ENCODE peak calls at places on chromosomes 3 and 15, in nine cellular contexts. G is brain microvascular endothelial cell, F is upper lobe of right lung, I is PC-3, B is neural progenitor cell, A is AG04450, Y is colonic mucosa, U is IMR-90, C is ovary. D is an unnamed sample.

GRCh38 chr3:126355777-126356372 is 1.3 kb downstream of the KLF15 start:
- DNase-seq in G (peak), F (peak), I (no peak), B (peak), A (no peak), Y (peak), U (peak), C (peak), D (peak)

GRCh38 chr3:95154775-95155174 is 1091.9 kb downstream of the NSUN3 start:
- DNase-seq in G (peak), F (no peak), I (peak), B (no peak), A (no peak), Y (no peak), U (no peak), C (no peak), D (peak)

GRCh38 chr3:32391643-32392529 is at the start of gene CMTM7:
- DNase-seq in G (peak), F (peak), I (peak), B (peak), A (no peak), Y (peak), U (peak), C (peak), D (peak)

GRCh38 chr3:3817870-3818269 is 18.6 kb downstream of the LRRN1 start:
- DNase-seq in G (no peak), F (no peak), I (no peak), B (no peak), A (no peak), Y (no peak), U (no peak), C (no peak), D (no peak)

GRCh38 chr3:21013566-21013965 is 737.4 kb downstream of the ZNF385D start:
- DNase-seq in G (no peak), F (no peak), I (no peak), B (no peak), A (no peak), Y (no peak), U (no peak), C (no peak), D (no peak)

GRCh38 chr3:188187055-188187454 is 33.1 kb downstream of the LPP start:
- DNase-seq in G (no peak), F (no peak), I (peak), B (no peak), A (no peak), Y (no peak), U (no peak), C (no peak), D (peak)

GRCh38 chr3:33218072-33218445 is 551 bp downstream of the SUSD5 start:
- DNase-seq in G (peak), F (no peak), I (no peak), B (peak), A (no peak), Y (no peak), U (no peak), C (no peak), D (no peak)

GRCh38 chr3:111809196-111809595 is 49.9 kb upstream of the PHLDB2 start:
- DNase-seq in G (peak), F (no peak), I (no peak), B (no peak), A (no peak), Y (no peak), U (peak), C (no peak), D (no peak)

GRCh38 chr3:59514865-59515482 is 465.1 kb upstream of the CFAP20DC start:
- DNase-seq in G (no peak), F (no peak), I (no peak), B (no peak), A (no peak), Y (no peak), U (no peak), C (no peak), D (no peak)

GRCh38 chr15:70092462-70092850 is 5.3 kb downstream of the TLE3 start:
- DNase-seq in G (no peak), F (peak), I (no peak), B (no peak), A (peak), Y (no peak), U (peak), C (no peak), D (no peak)
- TF ChIP-seq CTCF in G (no peak), F (no peak), I (no peak), B (no peak), A (no peak), Y (no peak), U (no peak), C (no peak), D (no peak)

DNA sequence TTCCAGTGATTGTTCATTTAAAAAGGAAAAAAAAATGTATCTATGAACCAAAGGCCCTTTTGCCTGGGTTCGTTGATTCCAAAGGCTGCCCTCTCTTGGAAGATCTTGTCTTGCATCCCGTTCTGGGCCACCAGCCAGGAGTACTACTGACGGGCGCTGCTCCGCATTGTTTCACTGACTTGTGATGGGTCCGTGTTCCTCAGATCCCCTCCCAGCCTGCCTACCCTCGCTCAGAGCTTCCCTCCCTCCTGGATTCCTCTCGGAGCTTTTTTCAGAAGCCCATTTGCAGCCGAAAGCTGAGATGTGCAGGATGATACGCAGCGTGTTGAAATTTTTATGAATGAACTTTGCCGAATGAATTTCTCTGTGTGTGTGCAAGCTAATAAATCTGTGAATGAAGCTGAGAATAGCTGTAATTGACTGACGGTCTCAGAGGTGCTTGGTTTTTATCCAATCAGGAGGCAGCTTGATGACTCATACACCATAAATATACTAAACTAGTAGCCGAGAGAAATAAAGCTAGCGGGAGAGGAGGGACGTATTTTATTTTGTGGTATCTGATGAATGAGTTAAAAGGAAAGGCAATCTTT is at the start of gene SHC4:
- DNase-seq in G (peak), F (peak), I (peak), B (peak), A (no peak), Y (peak), U (peak), C (peak), D (peak)
- H3K27ac ChIP-seq in G (no peak), F (no peak), I (peak), B (no peak), A (peak), Y (no peak), U (peak), C (no peak), D (peak)

DNA sequence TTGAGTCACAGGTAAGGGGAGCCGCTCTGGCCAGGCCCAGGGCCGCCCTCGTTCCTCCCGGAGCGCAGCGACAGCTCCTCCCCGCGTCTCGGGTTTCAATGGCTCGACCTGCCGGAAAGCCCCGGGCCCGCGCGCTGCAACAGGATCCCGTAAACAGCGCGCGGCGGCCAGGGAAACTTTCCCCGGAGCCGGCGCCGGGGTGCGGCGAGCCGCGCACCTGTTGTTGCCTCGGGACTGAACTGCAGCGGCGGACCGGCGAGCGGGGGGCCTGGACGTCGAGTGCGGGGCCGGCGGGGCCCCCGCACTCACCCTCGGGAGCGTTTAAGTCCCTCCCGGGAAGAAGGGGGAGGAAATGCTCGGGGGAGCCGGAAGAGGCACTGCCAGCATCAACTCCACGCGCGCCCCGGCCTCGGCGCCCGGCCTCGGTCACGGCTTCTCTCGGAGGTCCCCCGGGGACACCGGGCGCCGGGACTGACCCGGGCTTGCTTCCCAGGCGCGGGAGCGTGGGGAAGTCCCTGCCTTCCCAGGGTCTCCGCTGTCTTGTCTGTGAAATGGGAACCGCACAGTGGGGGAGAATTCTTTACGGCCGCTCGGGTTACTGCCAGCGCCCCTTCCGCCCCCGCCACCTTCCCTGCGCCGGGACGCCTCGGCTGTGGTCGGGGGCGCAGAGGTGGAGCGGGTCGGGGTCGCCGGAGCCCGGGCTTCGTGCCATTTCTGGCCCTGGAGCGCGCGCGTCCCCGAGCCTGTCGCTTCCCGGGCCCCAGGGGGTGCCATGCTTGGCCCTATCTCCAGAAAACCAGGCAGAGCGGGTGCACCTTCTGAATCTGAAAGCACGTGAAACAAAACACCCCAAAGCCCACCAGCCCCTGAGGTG is 7.4 kb upstream of the PGPEP1L start:
- DNase-seq in G (peak), F (peak), I (peak), B (peak), A (no peak), Y (peak), U (peak), C (peak), D (peak)
- TF ChIP-seq CTCF in G (no peak), F (no peak), I (no peak), B (no peak), A (no peak), Y (no peak), U (no peak), C (no peak), D (no peak)

GRCh38 chr15:38093931-38094330 is 158.7 kb upstream of the SPRED1 start:
- DNase-seq in G (no peak), F (no peak), I (no peak), B (no peak), A (no peak), Y (no peak), U (no peak), C (no peak), D (no peak)

GRCh38 chr15:38085931-38086562 is 151.6 kb downstream of the TMCO5A start:
- DNase-seq in G (peak), F (no peak), I (no peak), B (no peak), A (peak), Y (no peak), U (peak), C (no peak), D (no peak)

GRCh38 chr15:38090648-38091047 is 156.2 kb downstream of the TMCO5A start:
- DNase-seq in G (no peak), F (no peak), I (no peak), B (no peak), A (no peak), Y (no peak), U (no peak), C (no peak), D (no peak)

GRCh38 chr15:38088971-38089370 is 154.5 kb downstream of the TMCO5A start:
- DNase-seq in G (no peak), F (no peak), I (no peak), B (no peak), A (no peak), Y (no peak), U (peak), C (no peak), D (no peak)

DNA sequence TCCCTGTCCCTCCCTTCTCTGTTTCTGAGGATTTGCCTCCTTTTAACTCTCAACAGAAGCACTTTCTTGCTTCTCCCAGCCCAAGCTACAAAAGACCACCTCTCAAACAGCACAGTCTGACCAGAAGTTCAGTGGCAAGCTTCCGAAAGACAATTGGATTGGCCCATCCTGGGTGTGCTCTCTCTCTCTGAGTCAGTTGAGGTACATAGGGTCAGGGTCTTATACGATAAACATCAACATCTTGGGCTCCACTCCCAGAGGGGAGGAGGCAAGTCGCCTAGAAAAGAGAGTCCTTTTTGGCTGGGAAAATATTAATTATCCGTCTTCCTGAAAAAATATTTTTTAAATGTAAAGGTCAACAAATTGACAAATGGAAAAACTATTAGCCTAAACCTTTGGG is 155.8 kb downstream of the TMCO5A start:
- DNase-seq in G (no peak), F (no peak), I (no peak), B (no peak), A (no peak), Y (no peak), U (no peak), C (peak), D (no peak)
- H3K27ac ChIP-seq in G (no peak), F (no peak), I (no peak), B (no peak), A (no peak), Y (no peak), U (no peak), C (peak), D (no peak)

GRCh38 chr15:94154255-94154654 is 77.1 kb upstream of the MCTP2 start:
- DNase-seq in G (no peak), F (no peak), I (no peak), B (no peak), A (no peak), Y (no peak), U (no peak), C (no peak), D (no peak)
- TF ChIP-seq CTCF in G (no peak), F (no peak), I (peak), B (peak), A (peak), Y (no peak), U (no peak), C (no peak), D (no peak)